ENCODE peak calls at places on chromosomes 3 and 15, in seven cellular contexts. A is DMS153, W is activated T-cell treated with anti-CD3 and anti-CD28 coated beads for 48 hours, Z is GM23248, B is NCI-H1417, R is glutamatergic neuron, O is posterior cingulate gyrus. L is an unnamed sample.

GRCh38 chr15:34608517-34608916 is 25.1 kb upstream of the GOLGA8B start:
- DNase-seq in O (no peak), R (no peak), Z (no peak), B (no peak), A (no peak), W (no peak), L (no peak)

GRCh38 chr15:65212097-65212496 is 824 bp upstream of the CILP start:
- DNase-seq in A (no peak), Z (peak), W (peak), O (no peak), R (no peak), B (no peak), L (peak)

GRCh38 chr3:169610888-169611291 is 52.6 kb downstream of the MECOM start:
- DNase-seq in R (no peak), O (no peak), Z (no peak), W (no peak), B (no peak), A (no peak), L (no peak)

GRCh38 chr15:101827257-101827656 is 15.3 kb downstream of the OR4F15 start:
- DNase-seq in R (no peak), O (no peak), A (no peak), W (no peak), Z (peak), B (no peak), L (no peak)

GRCh38 chr3:101252307-101252706 is 68.1 kb downstream of the IMPG2 start:
- DNase-seq in O (no peak), B (no peak), W (no peak), Z (no peak), A (no peak), R (no peak), L (no peak)

GRCh38 chr3:137105277-137105977 is 147.6 kb downstream of the IL20RB start:
- DNase-seq in O (no peak), W (no peak), A (peak), B (peak), R (no peak), Z (peak), L (peak)

GRCh38 chr3:158531334-158531733 is 39.7 kb upstream of the MLF1 start:
- DNase-seq in O (no peak), R (no peak), W (no peak), B (peak), A (peak), Z (no peak), L (no peak)

GRCh38 chr3:23172059-23172458 is 31.1 kb upstream of the UBE2E2 start:
- DNase-seq in R (no peak), O (no peak), W (no peak), B (no peak), A (no peak), Z (no peak), L (no peak)

GRCh38 chr3:49410844-49411549 is 779 bp downstream of the RHOA start:
- DNase-seq in B (no peak), O (no peak), W (no peak), A (no peak), Z (peak), R (no peak), L (no peak)

GRCh38 chr15:40011303-40011702 is 27.7 kb downstream of the SRP14 start:
- DNase-seq in R (no peak), W (no peak), Z (no peak), O (no peak), B (no peak), A (no peak), L (no peak)

GRCh38 chr3:35422826-35423601 is 216.3 kb upstream of the ARPP21 start:
- DNase-seq in R (no peak), Z (no peak), B (no peak), O (no peak), A (no peak), W (no peak), L (no peak)

GRCh38 chr3:123353852-123354238 is 95.0 kb downstream of the ADCY5 start:
- DNase-seq in B (no peak), W (no peak), A (no peak), R (no peak), O (no peak), Z (no peak), L (no peak)

GRCh38 chr3:83928391-83928790 is 1030.4 kb upstream of the CADM2 start:
- DNase-seq in Z (peak), A (no peak), W (no peak), B (no peak), R (no peak), O (no peak), L (no peak)

GRCh38 chr3:146540236-146540635 is 4.2 kb downstream of the PLSCR1 start:
- DNase-seq in A (no peak), W (no peak), B (no peak), O (no peak), R (no peak), Z (no peak), L (no peak)

GRCh38 chr3:152910211-152910610 is 75.3 kb downstream of the P2RY1 start:
- DNase-seq in Z (no peak), A (no peak), W (no peak), B (no peak), O (no peak), R (no peak), L (no peak)

L was measured in CD4-positive, CD25-positive, alpha-beta regulatory T cell.